ENCODE peak calls at places on chromosome 5, in six cellular contexts. Y is ovary, P is MM.1S, Z is PC-9, W is fibroblast of lung, C is mesendoderm. D is an unnamed sample.

GRCh38 chr5:177511181-177511580 is 1.6 kb upstream of the DOK3 start:
- DNase-seq in Y (no peak), P (no peak), Z (no peak), W (no peak), C (no peak), D (no peak)

GRCh38 chr5:25025836-25026235 is 381.1 kb upstream of the CDH10 start:
- DNase-seq in Y (no peak), P (no peak), Z (no peak), W (no peak), C (no peak), D (no peak)

GRCh38 chr5:13477118-13477737 is 467.3 kb downstream of the DNAH5 start:
- DNase-seq in Y (no peak), P (no peak), Z (peak; percentile 19), W (no peak), C (no peak), D (no peak)

GRCh38 chr5:150590979-150591411 is 49.5 kb upstream of the SYNPO start:
- DNase-seq in Y (peak; percentile 74), P (no peak), Z (no peak), W (no peak), C (peak; percentile 86), D (no peak)

GRCh38 chr5:96661101-96661840 is 905 bp upstream of the CAST start:
- DNase-seq in Y (peak; percentile 12), P (peak; percentile 57), Z (peak; percentile 33), W (peak; percentile 68), C (peak; percentile 31), D (peak; percentile 74)

GRCh38 chr5:66247176-66247960 is 103.3 kb downstream of the SREK1 start:
- DNase-seq in Y (no peak), P (no peak), Z (peak; percentile 14), W (peak; percentile 71), C (peak; percentile 47), D (no peak)

GRCh38 chr5:169914766-169915165 is 65.5 kb downstream of the INSYN2B start:
- DNase-seq in Y (peak; percentile 46), P (no peak), Z (no peak), W (peak; percentile 63), C (peak; percentile 38), D (no peak)

GRCh38 chr5:158777647-158778368 is 321.9 kb downstream of the EBF1 start:
- DNase-seq in Y (no peak), P (no peak), Z (no peak), W (peak; percentile 64), C (no peak), D (no peak)

GRCh38 chr5:34751807-34752736 is 86.9 kb upstream of the TTC23L start:
- DNase-seq in Y (no peak), P (no peak), Z (no peak), W (no peak), C (no peak), D (no peak)

GRCh38 chr5:14038341-14038959 is 94.0 kb upstream of the DNAH5 start:
- DNase-seq in Y (no peak), P (no peak), Z (peak; percentile 86), W (peak; percentile 67), C (peak; percentile 39), D (no peak)

GRCh38 chr5:52964138-52964537 is 25.0 kb upstream of the ITGA2 start:
- DNase-seq in Y (no peak), P (no peak), Z (no peak), W (no peak), C (no peak), D (no peak)

GRCh38 chr5:10233505-10233904 is 16.2 kb downstream of the ATPSCKMT start:
- DNase-seq in Y (no peak), P (no peak), Z (peak; percentile 61), W (peak; percentile 91), C (peak; percentile 68), D (no peak)

GRCh38 chr5:172283862-172284274 is 304 bp upstream of the UBTD2 start:
- DNase-seq in Y (peak; percentile 89), P (peak; percentile 85), Z (peak; percentile 87), W (peak; percentile 86), C (peak; percentile 92), D (peak; percentile 86)

GRCh38 chr5:179293276-179293675 is 52.0 kb downstream of the ADAMTS2 start:
- DNase-seq in Y (no peak), P (no peak), Z (no peak), W (no peak), C (no peak), D (no peak)

GRCh38 chr5:143985832-143986485 is 174.0 kb downstream of the HMHB1 start:
- DNase-seq in Y (no peak), P (no peak), Z (no peak), W (peak; percentile 29), C (peak; percentile 34), D (no peak)

GRCh38 chr5:147882586-147883313 is 4.2 kb downstream of the SCGB3A2 start:
- DNase-seq in Y (no peak), P (no peak), Z (no peak), W (no peak), C (peak; percentile 74), D (no peak)

GRCh38 chr5:109612278-109612905 is 77.3 kb upstream of the MAN2A1 start:
- DNase-seq in Y (no peak), P (no peak), Z (no peak), W (no peak), C (no peak), D (no peak)

GRCh38 chr5:176410486-176411180 is 5.7 kb downstream of the CLTB start:
- DNase-seq in Y (no peak), P (no peak), Z (peak; percentile 81), W (no peak), C (peak; percentile 17), D (no peak)

GRCh38 chr5:11040345-11040744 is 279.3 kb upstream of the DAP start:
- DNase-seq in Y (no peak), P (no peak), Z (no peak), W (no peak), C (no peak), D (peak; percentile 52)

GRCh38 chr5:155222393-155222792 is 208.8 kb downstream of the KIF4B start:
- DNase-seq in Y (no peak), P (no peak), Z (no peak), W (no peak), C (no peak), D (no peak)

GRCh38 chr5:117588611-117589010 is 1014.0 kb upstream of the SEMA6A start:
- DNase-seq in Y (no peak), P (no peak), Z (no peak), W (peak; percentile 0), C (no peak), D (no peak)

GRCh38 chr5:141598389-141599360 is 20.1 kb downstream of the DIAPH1 start:
- DNase-seq in Y (no peak), P (no peak), Z (no peak), W (peak; percentile 27), C (no peak), D (no peak)

GRCh38 chr5:54608423-54609085 is 91.0 kb downstream of the SNX18 start:
- DNase-seq in Y (no peak), P (no peak), Z (no peak), W (no peak), C (no peak), D (no peak)

GRCh38 chr5:157541452-157542118 is 34.0 kb downstream of the ADAM19 start:
- DNase-seq in Y (no peak), P (no peak), Z (no peak), W (no peak), C (peak; percentile 54), D (peak; percentile 29)

GRCh38 chr5:141434006-141434405 is 3.7 kb downstream of the PCDHGA12 start:
- DNase-seq in Y (no peak), P (no peak), Z (no peak), W (peak; percentile 32), C (no peak), D (no peak)

GRCh38 chr5:67243349-67243748 is 46.8 kb upstream of the CD180 start:
- DNase-seq in Y (no peak), P (no peak), Z (no peak), W (peak; percentile 65), C (no peak), D (no peak)

GRCh38 chr5:38382898-38383297 is 124.5 kb downstream of the EGFLAM start:
- DNase-seq in Y (peak; percentile 50), P (peak; percentile 70), Z (peak; percentile 77), W (peak; percentile 75), C (peak; percentile 92), D (peak; percentile 75)

GRCh38 chr5:133205649-133206048 is 153.8 kb downstream of the HSPA4 start:
- DNase-seq in Y (no peak), P (no peak), Z (no peak), W (peak; percentile 67), C (no peak), D (no peak)
- H3K4me3 ChIP-seq in Y (no peak overlapping the region), P (no peak overlapping the region), Z (no peak overlapping the region), W (no peak overlapping the region), C (no peak overlapping the region), D (no peak overlapping the region)

GRCh38 chr5:140301136-140301535 is 1.8 kb downstream of the PFDN1 start:
- DNase-seq in Y (no peak), P (no peak), Z (no peak), W (peak; percentile 21), C (no peak), D (no peak)
- H3K4me3 ChIP-seq in Y (no peak overlapping the region), P (no peak overlapping the region), Z (peak overlapping the region; percentile 95), W (peak overlapping the region; percentile 2), C (no peak overlapping the region), D (no peak overlapping the region)

DNA sequence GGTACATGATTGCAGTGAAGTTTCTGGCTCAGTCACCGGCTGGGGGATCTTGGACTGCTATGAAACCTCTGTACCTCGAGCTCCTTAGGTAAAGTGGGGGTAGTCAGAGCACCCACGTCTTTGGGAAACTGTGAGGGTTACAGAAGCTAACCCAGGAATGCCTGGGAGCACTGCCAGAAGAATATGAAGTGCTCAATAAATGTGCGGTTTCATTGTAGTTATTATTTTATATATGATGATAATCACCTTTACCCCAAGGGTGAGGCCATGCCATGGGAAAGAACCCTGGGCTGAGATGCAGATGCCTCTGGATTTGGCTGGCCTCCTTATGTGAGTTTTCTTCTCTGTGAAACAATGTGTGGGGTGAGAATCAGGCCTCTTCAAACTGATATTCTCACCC is 3.7 kb downstream of the NPR3 start:
- DNase-seq in Y (no peak), P (no peak), Z (no peak), W (peak; percentile 51), C (no peak), D (no peak)
- H3K4me3 ChIP-seq in Y (no peak overlapping the region), P (no peak overlapping the region), Z (no peak overlapping the region), W (no peak overlapping the region), C (no peak overlapping the region), D (no peak overlapping the region)

GRCh38 chr5:73488806-73489205 is 9.4 kb upstream of the BTF3 start:
- DNase-seq in Y (no peak), P (no peak), Z (no peak), W (no peak), C (no peak), D (no peak)

GRCh38 chr5:73490088-73490487 is 8.2 kb upstream of the BTF3 start:
- DNase-seq in Y (no peak), P (no peak), Z (no peak), W (no peak), C (no peak), D (no peak)

GRCh38 chr5:73486119-73486899 is 11.9 kb upstream of the BTF3 start:
- DNase-seq in Y (no peak), P (no peak), Z (no peak), W (no peak), C (peak; percentile 56), D (no peak)

GRCh38 chr5:73485715-73486114 is 12.5 kb upstream of the BTF3 start:
- DNase-seq in Y (no peak), P (no peak), Z (no peak), W (peak; percentile 9), C (no peak), D (no peak)

DNA sequence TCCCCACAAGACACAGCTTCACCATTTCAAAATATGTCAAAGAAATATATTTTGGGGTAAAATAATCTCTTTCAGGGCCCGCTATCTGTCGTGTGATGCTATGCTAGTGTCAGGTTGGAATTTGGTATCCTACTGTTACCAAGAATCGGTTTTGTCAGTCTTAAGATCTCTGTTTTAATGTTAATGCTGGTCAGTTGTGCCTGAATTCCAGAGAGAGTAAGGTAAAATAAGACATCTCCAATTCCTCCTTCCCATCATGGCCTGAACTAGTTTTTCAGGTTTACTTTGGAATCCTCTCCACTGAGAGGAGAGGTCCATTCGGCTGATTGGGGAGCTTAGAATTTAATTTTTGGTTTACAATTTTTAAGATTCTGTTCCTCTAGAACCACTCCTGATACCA is 10.4 kb upstream of the BTF3 start:
- DNase-seq in Y (no peak), P (no peak), Z (no peak), W (no peak), C (peak; percentile 57), D (no peak)
- H3K4me3 ChIP-seq in Y (no peak overlapping the region), P (no peak overlapping the region), Z (no peak overlapping the region), W (no peak overlapping the region), C (no peak overlapping the region), D (no peak overlapping the region)